ENCODE peak calls at places on chromosomes 12 and 14, in six cellular contexts. Y is GM13977, P is heart left ventricle, U is fibroblast of the aortic adventitia, E is AG04450, S is DND-41. Z is an unnamed sample.
A peak's percentile ranks its signal among the peaks of the same experiment; 100 is the strongest.

GRCh38 chr12:30691122-30691879 is 4.4 kb downstream of the IPO8 start:
- DNase-seq in S (no peak), Y (no peak), E (no peak), U (peak; percentile 72), P (peak; percentile 15), Z (no peak)

GRCh38 chr14:31286456-31287293 is 79.1 kb upstream of the HECTD1 start:
- DNase-seq in U (no peak), S (no peak), E (no peak), Y (no peak), P (no peak), Z (no peak)

GRCh38 chr14:61521773-61522172 is 173.5 kb upstream of the HIF1A start:
- DNase-seq in E (no peak), Y (no peak), S (no peak), P (no peak), U (no peak), Z (no peak)

GRCh38 chr14:94056579-94057308 is 24.3 kb downstream of the DDX24 start:
- DNase-seq in P (no peak), Y (no peak), S (no peak), U (no peak), E (no peak), Z (peak; percentile 56)

GRCh38 chr12:50699940-50700339 is 64.0 kb upstream of the ATF1 start:
- DNase-seq in P (no peak), S (no peak), U (no peak), Y (no peak), E (no peak), Z (no peak)

GRCh38 chr12:121123488-121123887 is 9.2 kb upstream of the P2RX7 start:
- DNase-seq in P (no peak), S (no peak), Y (no peak), U (no peak), E (no peak), Z (no peak)

GRCh38 chr12:30482650-30483049 is 213.0 kb downstream of the IPO8 start:
- DNase-seq in S (no peak), P (no peak), Y (no peak), U (no peak), E (no peak), Z (no peak)

GRCh38 chr12:122491991-122492390 is 8.7 kb downstream of the ZCCHC8 start:
- DNase-seq in Y (no peak), P (no peak), U (no peak), E (no peak), S (no peak), Z (no peak)

GRCh38 chr12:120292661-120293531 is at the start of gene RNU4-1:
- DNase-seq in Y (peak; percentile 70), E (peak; percentile 95), S (peak; percentile 88), P (peak; percentile 79), U (peak; percentile 92), Z (peak; percentile 52)

GRCh38 chr14:89165189-89165809 is 251.7 kb downstream of the FOXN3 start:
- DNase-seq in E (no peak), Y (peak; percentile 52), U (peak; percentile 41), P (no peak), S (no peak), Z (peak; percentile 49)

GRCh38 chr14:80927385-80927989 is 14.1 kb downstream of the CEP128 start:
- DNase-seq in U (no peak), S (no peak), P (no peak), Y (no peak), E (no peak), Z (no peak)
- TF ChIP-seq CTCF in U (no peak), S (peak; percentile 37), P (no peak), Y (no peak), E (peak; percentile 22), Z (no peak)

GRCh38 chr14:49895480-49895879 is 2.6 kb downstream of the ARF6 start:
- DNase-seq in Y (no peak), E (no peak), P (no peak), S (no peak), U (no peak), Z (no peak)

GRCh38 chr14:49897965-49898364 is 5.1 kb downstream of the ARF6 start:
- DNase-seq in Y (no peak), S (no peak), P (no peak), E (no peak), U (no peak), Z (no peak)

GRCh38 chr14:49897414-49897813 is 4.5 kb downstream of the ARF6 start:
- DNase-seq in P (no peak), S (no peak), E (no peak), Y (no peak), U (no peak), Z (no peak)

GRCh38 chr14:49898485-49898884 is 5.6 kb downstream of the ARF6 start:
- DNase-seq in S (no peak), Y (no peak), U (no peak), E (no peak), P (no peak), Z (no peak)

GRCh38 chr14:49896956-49897355 is 4.1 kb downstream of the ARF6 start:
- DNase-seq in Y (no peak), U (no peak), P (no peak), S (no peak), E (no peak), Z (no peak)
- TF ChIP-seq CTCF in Y (no peak), U (no peak), P (no peak), S (peak; percentile 5), E (peak; percentile 14), Z (no peak)

GRCh38 chr12:90013409-90013808 is 304.8 kb upstream of the ATP2B1 start:
- DNase-seq in U (no peak), E (no peak), P (no peak), S (no peak), Y (no peak), Z (peak; percentile 10)
- TF ChIP-seq CTCF in U (no peak), E (peak; percentile 29), P (no peak), S (peak; percentile 51), Y (peak; percentile 54), Z (peak; percentile 40)

GRCh38 chr12:8026282-8026637 is 6.3 kb upstream of the FOXJ2 start:
- DNase-seq in E (no peak), Y (no peak), P (no peak), U (no peak), S (no peak), Z (no peak)
- TF ChIP-seq CTCF in E (no peak), Y (no peak), P (no peak), U (no peak), S (no peak), Z (no peak)

GRCh38 chr14:50320279-50320678 is 8.2 kb downstream of the DMAC2L start:
- DNase-seq in Y (no peak), U (peak; percentile 82), P (no peak), S (no peak), E (no peak), Z (peak; percentile 30)

GRCh38 chr14:50319721-50320120 is 7.6 kb downstream of the DMAC2L start:
- DNase-seq in S (no peak), P (no peak), U (no peak), Y (no peak), E (no peak), Z (no peak)

GRCh38 chr14:50321009-50321660 is 9.0 kb downstream of the DMAC2L start:
- DNase-seq in U (peak; percentile 94), P (peak; percentile 63), S (peak; percentile 77), Y (peak; percentile 71), E (peak; percentile 86), Z (peak; percentile 67)

GRCh38 chr14:50319293-50319692 is 7.2 kb downstream of the DMAC2L start:
- DNase-seq in S (no peak), E (no peak), P (no peak), Y (no peak), U (no peak), Z (no peak)

DNA sequence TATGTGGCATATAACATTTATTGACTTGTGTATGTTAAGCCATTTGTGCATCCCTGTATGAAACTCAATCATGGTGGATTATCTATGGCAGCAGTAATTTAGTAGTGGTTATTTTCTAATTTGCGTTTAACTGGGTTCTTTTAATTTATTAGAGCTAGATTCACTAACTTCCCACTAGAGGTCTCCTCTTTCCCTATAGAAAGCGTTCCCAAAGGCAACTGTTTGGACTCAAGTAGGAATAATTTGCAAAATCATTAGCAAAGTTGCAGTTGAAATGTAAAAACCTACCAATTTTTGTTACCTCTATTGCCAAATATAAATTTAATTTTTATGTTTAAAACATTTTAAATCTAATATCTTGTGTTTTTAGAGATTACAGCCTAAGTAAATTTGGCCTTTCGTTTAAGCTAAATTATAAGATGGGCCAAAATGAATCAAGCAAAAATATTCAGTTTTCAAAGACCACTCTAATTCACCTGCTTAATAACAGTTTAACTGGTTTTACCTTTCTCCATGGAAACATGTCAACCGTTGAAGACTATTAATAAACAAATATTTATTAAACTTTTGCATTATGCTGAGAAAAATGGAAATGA is 6.0 kb downstream of the DMAC2L start:
- DNase-seq in S (no peak), E (no peak), Y (no peak), P (no peak), U (peak; percentile 75), Z (no peak)
- TF ChIP-seq CTCF in S (peak; percentile 66), E (peak; percentile 78), Y (peak; percentile 35), P (peak; percentile 68), U (peak; percentile 78), Z (no peak)

GRCh38 chr14:96757456-96757855 is 39.7 kb upstream of the VRK1 start:
- DNase-seq in E (no peak), P (no peak), Y (no peak), U (no peak), S (no peak), Z (no peak)

GRCh38 chr14:96756745-96757144 is 40.4 kb upstream of the VRK1 start:
- DNase-seq in S (no peak), U (no peak), Y (no peak), P (no peak), E (no peak), Z (no peak)

GRCh38 chr14:96754162-96754844 is 42.9 kb upstream of the VRK1 start:
- DNase-seq in U (no peak), Y (no peak), E (no peak), P (no peak), S (no peak), Z (no peak)

GRCh38 chr14:96752594-96752993 is 44.6 kb upstream of the VRK1 start:
- DNase-seq in P (no peak), S (no peak), Y (no peak), E (no peak), U (no peak), Z (no peak)

GRCh38 chr14:96754845-96755184 is 42.4 kb upstream of the VRK1 start:
- DNase-seq in U (no peak), E (no peak), P (no peak), S (no peak), Y (no peak), Z (no peak)
- TF ChIP-seq CTCF in U (no peak), E (no peak), P (no peak), S (no peak), Y (no peak), Z (no peak)

GRCh38 chr12:64801381-64801780 is 23.1 kb upstream of the TBC1D30 start:
- DNase-seq in U (no peak), P (no peak), S (no peak), Y (no peak), E (no peak), Z (no peak)
- TF ChIP-seq CTCF in U (peak; percentile 12), P (no peak), S (peak; percentile 3), Y (peak; percentile 34), E (peak; percentile 31), Z (no peak)

Z was measured in GM20000.